ENCODE peak calls at places on chromosomes 2 and 18, in nine cellular contexts. O is MM.1S, E is brain microvascular endothelial cell, R is kidney epithelial cell, I is neural progenitor cell, Y is heart left ventricle, D is uterus, V is prostate gland, L is endodermal cell. J is an unnamed sample. For H3K36me3, the result is how much of the 10 kb centered on the place peaks cover.

GRCh38 chr2:69163109-69163508 is 150.1 kb downstream of the ANTXR1 start:
- DNase-seq in O (no peak), E (peak), R (peak), I (no peak), Y (no peak), D (no peak), V (no peak), L (no peak), J (peak)

GRCh38 chr18:44840053-44840826 is 159.6 kb downstream of the SETBP1 start:
- DNase-seq in O (no peak), E (no peak), R (no peak), I (no peak), Y (peak), D (peak), V (peak), L (no peak), J (peak)

GRCh38 chr2:29254-29653 is 17.1 kb downstream of the FAM110C start:
- DNase-seq in O (no peak), E (no peak), R (no peak), I (no peak), Y (no peak), D (no peak), V (no peak), L (no peak), J (no peak)

GRCh38 chr2:7012141-7012809 is 95.1 kb downstream of the RNF144A start:
- DNase-seq in O (no peak), E (peak), R (no peak), I (no peak), Y (peak), D (no peak), V (no peak), L (no peak), J (no peak)

GRCh38 chr2:96928277-96928781 is 58.1 kb downstream of the FAM178B start:
- DNase-seq in O (no peak), E (no peak), R (no peak), I (no peak), Y (no peak), D (peak), V (peak), L (no peak), J (peak)

GRCh38 chr2:60414731-60415130 is 138.7 kb downstream of the BCL11A start:
- DNase-seq in O (no peak), E (peak), R (no peak), I (no peak), Y (no peak), D (no peak), V (no peak), L (no peak), J (peak)

GRCh38 chr2:208945719-208946280 is 478.0 kb upstream of the MAP2 start:
- DNase-seq in O (no peak), E (no peak), R (no peak), I (no peak), Y (no peak), D (no peak), V (no peak), L (no peak), J (no peak)

GRCh38 chr2:237955640-237956401 is 11.0 kb upstream of the UBE2F start:
- DNase-seq in O (no peak), E (no peak), R (no peak), I (peak), Y (no peak), D (no peak), V (no peak), L (peak), J (no peak)

GRCh38 chr2:109144271-109144670 is 15.3 kb downstream of the SH3RF3 start:
- DNase-seq in O (peak), E (no peak), R (no peak), I (no peak), Y (no peak), D (no peak), V (no peak), L (no peak), J (no peak)

GRCh38 chr18:13982136-13982535 is 66.8 kb upstream of the MC2R start:
- DNase-seq in O (no peak), E (no peak), R (no peak), I (peak), Y (no peak), D (no peak), V (no peak), L (peak), J (no peak)

GRCh38 chr2:186891219-186891621 is 42.2 kb upstream of the ZSWIM2 start:
- DNase-seq in O (no peak), E (peak), R (no peak), I (no peak), Y (peak), D (peak), V (no peak), L (no peak), J (peak)

GRCh38 chr2:54597153-54597827 is 126.2 kb upstream of the EML6 start:
- DNase-seq in O (no peak), E (no peak), R (no peak), I (no peak), Y (peak), D (peak), V (no peak), L (no peak), J (no peak)

GRCh38 chr18:44729631-44730101 is 49.0 kb downstream of the SETBP1 start:
- DNase-seq in O (no peak), E (peak), R (no peak), I (no peak), Y (no peak), D (no peak), V (no peak), L (peak), J (peak)

GRCh38 chr18:59787998-59788875 is 91.0 kb upstream of the CCBE1 start:
- DNase-seq in O (no peak), E (peak), R (peak), I (no peak), Y (no peak), D (peak), V (no peak), L (peak), J (peak)

GRCh38 chr2:74205113-74205512 is 6.7 kb downstream of the MTHFD2 start:
- DNase-seq in O (no peak), E (no peak), R (no peak), I (no peak), Y (no peak), D (no peak), V (no peak), L (peak), J (no peak)
- H3K36me3 ChIP-seq in O (under half), E (under half), R (under half), I (under half), Y (under half), D (under half), V (under half), L (half or more), J (under half)

DNA sequence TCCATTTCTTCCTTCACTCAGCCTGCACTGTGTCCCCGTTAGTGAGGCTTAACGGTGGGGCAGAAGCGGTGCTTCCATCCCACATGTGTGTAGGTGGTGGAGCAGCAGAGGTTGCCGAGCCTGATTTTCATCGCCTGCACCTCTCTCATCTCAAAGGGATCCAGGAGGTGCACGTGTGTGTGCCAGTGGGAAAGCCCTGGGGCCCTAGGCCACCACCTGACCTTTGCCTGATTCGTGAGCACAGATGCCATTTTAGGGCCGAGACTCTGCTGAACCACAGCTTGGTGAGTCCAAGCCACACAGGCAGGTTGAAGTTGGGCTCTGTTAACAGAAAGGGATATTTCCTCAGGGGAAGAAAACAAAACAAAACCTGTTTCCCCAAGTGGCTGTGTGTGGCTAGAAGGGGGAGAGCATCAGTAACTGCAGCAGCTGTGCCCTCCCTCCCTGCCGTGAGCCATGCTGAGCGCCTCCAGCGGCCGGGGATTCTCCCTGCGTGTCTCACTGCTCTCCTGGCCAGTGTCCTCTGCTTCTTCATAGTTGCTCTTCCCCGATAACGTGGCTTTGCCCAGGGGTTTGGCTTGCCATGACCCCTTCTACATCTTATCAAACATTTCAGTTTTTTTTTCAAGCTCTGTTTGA is 81.5 kb downstream of the MAPRE2 start:
- DNase-seq in O (no peak), E (peak), R (no peak), I (peak), Y (peak), D (no peak), V (no peak), L (peak), J (no peak)
- H3K4me3 ChIP-seq in O (no peak), E (no peak), R (no peak), I (no peak), Y (no peak), D (no peak), V (no peak), L (no peak), J (no peak)

DNA sequence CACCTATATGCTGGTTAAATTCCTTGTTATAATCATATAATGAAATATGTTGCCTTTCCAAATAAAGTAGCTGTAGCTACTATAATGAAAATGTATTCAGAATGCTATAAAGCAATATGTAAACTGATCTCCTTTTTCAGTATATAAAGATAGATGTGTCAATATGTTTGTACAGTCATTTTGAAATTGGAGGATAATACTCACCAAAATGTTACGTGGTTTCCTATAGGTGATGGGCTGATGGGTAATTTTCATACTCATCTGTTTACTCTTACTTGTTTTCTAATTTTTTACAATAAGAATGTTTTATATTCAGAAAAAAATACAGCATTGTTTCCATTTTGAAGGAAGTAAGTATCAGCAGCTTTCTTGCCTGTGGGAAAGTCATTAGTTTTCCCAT is 70.2 kb downstream of the PRKRA start:
- DNase-seq in O (no peak), E (no peak), R (no peak), I (no peak), Y (no peak), D (no peak), V (no peak), L (no peak), J (no peak)
- TF ChIP-seq CTCF in O (no peak), E (no peak), R (no peak), I (no peak), Y (no peak), D (no peak), V (no peak), L (no peak), J (no peak)

GRCh38 chr2:130158631-130159030 is 13.7 kb upstream of the CCDC74B start:
- DNase-seq in O (no peak), E (no peak), R (no peak), I (no peak), Y (no peak), D (no peak), V (no peak), L (no peak), J (no peak)

GRCh38 chr2:130152816-130153595 is 8.1 kb upstream of the CCDC74B start:
- DNase-seq in O (no peak), E (no peak), R (no peak), I (no peak), Y (no peak), D (no peak), V (no peak), L (no peak), J (no peak)

GRCh38 chr2:130154773-130155765 is 10.2 kb upstream of the CCDC74B start:
- DNase-seq in O (no peak), E (no peak), R (no peak), I (no peak), Y (no peak), D (no peak), V (no peak), L (no peak), J (no peak)

DNA sequence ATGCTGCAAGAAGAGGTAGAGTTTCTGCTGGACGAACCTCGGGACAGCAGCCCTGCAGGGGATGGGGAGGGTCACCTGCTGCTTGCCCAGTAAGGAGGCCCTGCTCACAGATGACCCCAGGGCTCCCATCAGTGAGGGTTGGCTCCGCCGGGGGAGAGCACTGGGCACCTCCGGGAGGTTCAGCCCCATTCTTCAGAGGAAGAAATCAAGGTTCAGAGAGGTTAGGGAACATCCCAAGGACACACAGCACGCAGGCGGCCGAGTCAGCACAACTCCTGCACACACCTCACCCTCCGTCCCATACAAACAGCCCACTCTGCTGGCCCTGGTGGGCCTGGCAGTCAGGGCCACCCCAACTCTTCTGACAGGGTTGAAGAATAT is 11.7 kb upstream of the CCDC74B start:
- DNase-seq in O (no peak), E (no peak), R (no peak), I (no peak), Y (no peak), D (no peak), V (no peak), L (no peak), J (no peak)
- H3K36me3 ChIP-seq in O (under half), E (under half), R (under half), I (under half), Y (under half), D (under half), V (under half), L (under half), J (under half)

GRCh38 chr2:100274076-100274475 is 48.2 kb downstream of the LONRF2 start:
- DNase-seq in O (peak), E (no peak), R (no peak), I (no peak), Y (no peak), D (no peak), V (no peak), L (peak), J (no peak)

GRCh38 chr2:100273387-100273786 is 48.9 kb downstream of the LONRF2 start:
- DNase-seq in O (no peak), E (no peak), R (no peak), I (no peak), Y (no peak), D (no peak), V (no peak), L (no peak), J (no peak)

GRCh38 chr2:100272848-100273329 is 49.4 kb downstream of the LONRF2 start:
- DNase-seq in O (no peak), E (no peak), R (no peak), I (no peak), Y (peak), D (peak), V (no peak), L (peak), J (no peak)

GRCh38 chr2:100275200-100275589 is 47.1 kb downstream of the LONRF2 start:
- DNase-seq in O (no peak), E (no peak), R (no peak), I (no peak), Y (no peak), D (no peak), V (no peak), L (peak), J (no peak)

GRCh38 chr2:100274566-100275199 is 47.6 kb downstream of the LONRF2 start:
- DNase-seq in O (no peak), E (no peak), R (no peak), I (no peak), Y (no peak), D (no peak), V (no peak), L (peak), J (no peak)
- H3K4me3 ChIP-seq in O (no peak), E (no peak), R (no peak), I (no peak), Y (no peak), D (no peak), V (no peak), L (no peak), J (no peak)

DNA sequence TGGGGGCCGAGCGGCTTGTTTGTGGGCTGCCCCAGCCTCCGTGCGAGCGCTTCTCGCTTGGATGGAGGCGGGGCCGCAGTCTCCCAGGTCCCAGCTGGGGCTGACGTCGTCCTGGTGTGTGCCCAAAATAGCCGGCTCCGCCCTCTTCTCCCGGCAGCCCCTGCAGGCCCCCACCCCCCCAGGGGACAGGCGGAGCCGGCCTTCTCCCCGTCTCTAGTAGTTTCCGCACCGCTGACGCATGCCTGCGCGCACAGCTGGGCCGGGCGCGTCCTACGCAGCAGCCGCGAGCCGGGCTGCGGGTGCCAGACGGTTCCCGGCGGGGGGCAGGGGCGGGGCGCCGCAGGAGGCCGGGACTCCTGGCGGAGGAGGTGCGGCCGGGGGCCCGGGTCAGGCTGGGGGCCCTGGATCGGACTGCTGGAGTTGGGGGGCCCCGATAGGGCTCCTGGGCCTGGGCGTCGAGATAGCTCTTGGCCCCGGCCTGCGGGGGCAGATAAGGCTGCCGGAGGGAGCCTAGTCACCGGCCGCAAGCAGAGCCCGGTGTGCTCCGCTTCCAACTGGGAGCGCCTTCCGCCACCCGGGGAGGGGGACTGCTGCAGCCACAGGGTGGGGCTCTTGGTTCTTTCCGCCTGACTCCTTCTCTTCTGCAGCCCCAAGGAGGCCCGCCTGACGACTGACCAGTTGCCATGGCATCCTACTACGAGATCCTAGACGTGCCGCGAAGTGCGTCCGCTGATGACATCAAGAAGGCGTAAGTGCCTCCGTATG is at the start of gene DNAJB2:
- DNase-seq in O (peak), E (peak), R (peak), I (peak), Y (peak), D (peak), V (peak), L (peak), J (peak)
- TF ChIP-seq CTCF in O (no peak), E (peak), R (peak), I (no peak), Y (no peak), D (peak), V (no peak), L (peak), J (peak)

GRCh38 chr2:26217720-26218119 is 26.7 kb downstream of the HADHA start:
- DNase-seq in O (no peak), E (no peak), R (no peak), I (no peak), Y (no peak), D (no peak), V (no peak), L (no peak), J (no peak)
- H3K36me3 ChIP-seq in O (under half), E (under half), R (under half), I (under half), Y (half or more), D (under half), V (under half), L (half or more), J (under half)